ENCODE peak calls at places on chromosomes 2 and 18, in eight cellular contexts. N is NT2/D1, H is SJSA1, Z is heart right ventricle, R is K562, S is stomach, T is adrenal gland, B is ovary. A is an unnamed sample.

GRCh38 chr2:235204923-235205322 is 253.1 kb downstream of the SH3BP4 start:
- DNase-seq in N (no peak), H (no peak), Z (no peak), R (no peak), S (no peak), T (no peak), B (no peak), A (no peak)

GRCh38 chr2:102258386-102259074 is 52.8 kb upstream of the IL1RL1 start:
- DNase-seq in N (no peak), H (peak; percentile 45), Z (no peak), R (no peak), S (no peak), T (no peak), B (no peak), A (no peak)

GRCh38 chr2:69272803-69273471 is 114.1 kb downstream of the GFPT1 start:
- DNase-seq in N (no peak), H (no peak), Z (no peak), R (no peak), S (no peak), T (no peak), B (no peak), A (no peak)

GRCh38 chr2:233409286-233409991 is 55.1 kb downstream of the DGKD start:
- DNase-seq in N (no peak), H (peak; percentile 15), Z (no peak), R (peak; percentile 18), S (peak; percentile 74), T (peak; percentile 51), B (no peak), A (no peak)

GRCh38 chr18:49853011-49853410 is 39.7 kb upstream of the ACAA2 start:
- DNase-seq in N (no peak), H (no peak), Z (no peak), R (no peak), S (no peak), T (no peak), B (no peak), A (no peak)

GRCh38 chr2:20576598-20577115 is 74.2 kb downstream of the HS1BP3 start:
- DNase-seq in N (no peak), H (no peak), Z (no peak), R (no peak), S (no peak), T (no peak), B (no peak), A (no peak)

GRCh38 chr2:72935611-72935957 is 18.3 kb downstream of the EMX1 start:
- DNase-seq in N (no peak), H (no peak), Z (no peak), R (no peak), S (no peak), T (no peak), B (no peak), A (no peak)

GRCh38 chr2:69810550-69810949 is 18.9 kb upstream of the GMCL1 start:
- DNase-seq in N (no peak), H (no peak), Z (no peak), R (no peak), S (no peak), T (no peak), B (no peak), A (no peak)

GRCh38 chr2:109402180-109402579 is 211.6 kb downstream of the SEPTIN10 start:
- DNase-seq in N (no peak), H (peak; percentile 36), Z (no peak), R (no peak), S (no peak), T (no peak), B (no peak), A (peak; percentile 27)

GRCh38 chr18:76405761-76406356 is 89.2 kb downstream of the ZNF516 start:
- DNase-seq in N (peak; percentile 9), H (peak; percentile 31), Z (no peak), R (peak; percentile 37), S (peak; percentile 63), T (peak; percentile 68), B (peak; percentile 55), A (peak; percentile 10)

GRCh38 chr2:46334389-46335345 is 37.5 kb downstream of the EPAS1 start:
- DNase-seq in N (no peak), H (peak; percentile 85), Z (no peak), R (no peak), S (no peak), T (no peak), B (no peak), A (peak; percentile 53)

GRCh38 chr2:219252900-219253752 is at the start of gene TUBA4B:
- DNase-seq in N (no peak), H (no peak), Z (no peak), R (peak; percentile 50), S (peak; percentile 50), T (peak; percentile 46), B (peak; percentile 57), A (peak; percentile 95)

GRCh38 chr2:143258126-143258892 is 129.1 kb downstream of the ARHGAP15 start:
- DNase-seq in N (no peak), H (no peak), Z (no peak), R (no peak), S (no peak), T (no peak), B (no peak), A (no peak)

GRCh38 chr18:44597797-44598196 is 82.9 kb upstream of the SETBP1 start:
- DNase-seq in N (no peak), H (no peak), Z (no peak), R (no peak), S (no peak), T (no peak), B (no peak), A (no peak)

GRCh38 chr2:140085674-140086073 is 1305.5 kb upstream of the NXPH2 start:
- DNase-seq in N (no peak), H (no peak), Z (no peak), R (no peak), S (no peak), T (no peak), B (no peak), A (no peak)

GRCh38 chr18:51833850-51834249 is 506.1 kb upstream of the DCC start:
- DNase-seq in N (no peak), H (no peak), Z (no peak), R (no peak), S (no peak), T (no peak), B (no peak), A (no peak)

GRCh38 chr2:232482301-232483238 is 5.1 kb downstream of the ECEL1 start:
- DNase-seq in N (no peak), H (no peak), Z (no peak), R (no peak), S (no peak), T (no peak), B (peak; percentile 23), A (no peak)

GRCh38 chr2:137824501-137824900 is 139.8 kb upstream of the HNMT start:
- DNase-seq in N (no peak), H (no peak), Z (no peak), R (no peak), S (no peak), T (no peak), B (no peak), A (no peak)
- H3K4me1 ChIP-seq in N (peaks cover 1% of the 10 kb centered on the region), H (no peaks in the 10 kb centered on the region), Z (no peaks in the 10 kb centered on the region), R (no peaks in the 10 kb centered on the region), S (no peaks in the 10 kb centered on the region), T (no peaks in the 10 kb centered on the region), B (no peaks in the 10 kb centered on the region), A (no peaks in the 10 kb centered on the region)

GRCh38 chr18:9712130-9712577 is 4.1 kb downstream of the RAB31 start:
- DNase-seq in N (no peak), H (no peak), Z (no peak), R (no peak), S (no peak), T (no peak), B (no peak), A (no peak)
- H3K27me3 ChIP-seq in N (peaks cover 19% of the 10 kb centered on the region), H (no peaks in the 10 kb centered on the region), Z (no peaks in the 10 kb centered on the region), R (no peaks in the 10 kb centered on the region), S (peaks cover 6% of the 10 kb centered on the region), T (no peaks in the 10 kb centered on the region), B (no peaks in the 10 kb centered on the region), A (no peaks in the 10 kb centered on the region)

DNA sequence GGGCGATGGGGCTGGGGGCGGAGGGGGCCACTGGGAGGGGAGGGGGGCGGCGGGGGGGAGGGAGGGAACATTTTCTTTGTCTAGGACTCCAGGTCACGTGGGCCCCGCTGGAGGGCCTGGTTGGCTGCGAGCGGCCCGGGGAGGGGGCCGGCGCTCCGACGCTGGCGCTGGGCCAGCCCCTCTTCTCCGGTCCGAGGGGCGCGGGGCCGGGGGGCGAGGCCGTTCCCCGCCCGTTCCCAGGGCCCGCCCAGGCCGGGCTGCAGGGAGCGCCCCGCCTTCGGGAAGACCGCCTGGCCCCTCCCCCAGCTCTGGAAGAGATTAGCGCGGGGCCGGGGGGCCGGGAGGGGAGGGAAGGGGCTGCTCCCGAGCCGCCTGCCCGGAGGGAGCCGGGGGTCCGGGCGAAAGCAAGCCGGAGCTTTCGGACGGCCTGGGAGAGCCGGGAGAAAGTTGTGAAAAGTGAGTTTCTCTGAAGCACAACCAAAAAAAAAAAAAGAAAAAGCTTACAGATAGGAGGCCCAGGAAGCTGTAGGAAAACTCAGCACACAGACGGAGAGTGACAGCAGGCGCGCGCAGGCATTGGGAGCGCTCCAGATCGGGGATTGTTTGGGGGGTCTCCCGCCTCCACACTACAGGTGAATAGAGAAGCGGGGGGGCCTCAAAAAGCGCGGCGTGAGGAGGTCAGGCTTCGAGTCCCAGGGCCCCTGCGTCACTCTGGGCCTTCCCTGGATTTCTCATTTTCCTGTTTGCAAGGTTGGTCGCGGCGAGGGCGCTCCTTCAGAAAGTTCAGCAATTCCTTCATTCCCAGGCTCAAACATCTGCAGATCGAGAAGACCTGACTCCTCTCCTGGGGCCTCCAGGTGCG is 84.1 kb upstream of the POMC start:
- DNase-seq in N (peak; percentile 92), H (peak; percentile 45), Z (peak; percentile 66), R (peak; percentile 97), S (peak; percentile 61), T (peak; percentile 71), B (peak; percentile 84), A (no peak)
- H3K4me3 ChIP-seq in N (peak overlapping the region; percentile 47), H (peak overlapping the region; percentile 53), Z (peak overlapping the region; percentile 70), R (peak overlapping the region; percentile 45), S (peak overlapping the region; percentile 62), T (peak overlapping the region; percentile 52), B (peak overlapping the region; percentile 46), A (no peak overlapping the region)

DNA sequence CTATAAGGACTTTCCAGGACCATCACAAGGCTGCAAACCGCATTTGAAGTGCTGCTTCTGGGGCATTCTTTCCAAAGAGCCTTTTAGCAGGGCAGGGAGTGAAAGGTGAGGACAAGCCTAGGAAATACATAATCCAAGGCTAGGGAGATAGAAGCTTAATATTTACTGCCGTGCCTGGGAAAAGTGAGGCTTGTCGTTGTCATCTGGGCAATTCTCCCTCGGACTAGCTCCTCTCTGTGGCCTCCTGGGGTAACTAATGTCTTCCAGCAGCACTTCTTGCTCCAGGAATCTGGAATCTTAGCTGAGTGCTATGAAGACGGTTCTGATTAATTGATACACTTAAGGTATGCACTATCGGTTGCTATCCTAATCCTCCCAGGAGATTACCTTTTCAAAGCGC is 69.3 kb upstream of the ATL2 start:
- DNase-seq in N (no peak), H (no peak), Z (peak; percentile 8), R (no peak), S (no peak), T (peak; percentile 43), B (no peak), A (no peak)
- H3K4me1 ChIP-seq in N (no peaks in the 10 kb centered on the region), H (peaks cover 21% of the 10 kb centered on the region), Z (peaks cover 16% of the 10 kb centered on the region), R (no peaks in the 10 kb centered on the region), S (peaks cover 12% of the 10 kb centered on the region), T (no peaks in the 10 kb centered on the region), B (peaks cover 8% of the 10 kb centered on the region), A (peaks cover 11% of the 10 kb centered on the region)

GRCh38 chr2:53422979-53423378 is 344.6 kb upstream of the CHAC2 start:
- DNase-seq in N (peak; percentile 48), H (peak; percentile 33), Z (no peak), R (peak; percentile 12), S (peak; percentile 38), T (peak; percentile 44), B (no peak), A (peak; percentile 43)

GRCh38 chr2:53417385-53417784 is 350.2 kb upstream of the CHAC2 start:
- DNase-seq in N (no peak), H (no peak), Z (no peak), R (no peak), S (no peak), T (no peak), B (no peak), A (no peak)
- H3K27me3 ChIP-seq in N (no peaks in the 10 kb centered on the region), H (no peaks in the 10 kb centered on the region), Z (no peaks in the 10 kb centered on the region), R (no peaks in the 10 kb centered on the region), S (no peaks in the 10 kb centered on the region), T (no peaks in the 10 kb centered on the region), B (no peaks in the 10 kb centered on the region), A (no peaks in the 10 kb centered on the region)

A was measured in SJCRH30.